ENCODE peak calls at places on chromosomes 3 and 15, in four cellular contexts. One of them, this sample, is unnamed.

GRCh38 chr3:30526031-30526430 is 80.4 kb upstream of the TGFBR2 start:
- DNase-seq in fibroblast of villous mesenchyme: peak; percentile 29
- DNase-seq in cardiac muscle cell: no peak
- DNase-seq in 8988T: no peak
- DNase-seq in this sample: no peak

GRCh38 chr15:36595625-36596024 is 16.2 kb downstream of the CDIN1 start:
- DNase-seq in fibroblast of villous mesenchyme: no peak
- DNase-seq in cardiac muscle cell: no peak
- DNase-seq in 8988T: no peak
- DNase-seq in this sample: no peak

GRCh38 chr3:10703875-10704274 is 112.2 kb upstream of the SLC6A11 start:
- DNase-seq in fibroblast of villous mesenchyme: peak; percentile 5
- DNase-seq in cardiac muscle cell: peak; percentile 45
- DNase-seq in 8988T: peak; percentile 49
- DNase-seq in this sample: peak; percentile 30

GRCh38 chr3:10758304-10759037 is 57.6 kb upstream of the SLC6A11 start:
- DNase-seq in fibroblast of villous mesenchyme: peak; percentile 63
- DNase-seq in cardiac muscle cell: peak; percentile 84
- DNase-seq in 8988T: peak; percentile 81
- DNase-seq in this sample: peak; percentile 70

GRCh38 chr3:146131616-146132410 is 29.2 kb downstream of the PLOD2 start:
- DNase-seq in fibroblast of villous mesenchyme: peak; percentile 90
- DNase-seq in cardiac muscle cell: peak; percentile 90
- DNase-seq in 8988T: no peak
- DNase-seq in this sample: no peak

GRCh38 chr3:58299839-58300516 is 6.1 kb upstream of the RPP14 start:
- DNase-seq in fibroblast of villous mesenchyme: peak; percentile 77
- DNase-seq in cardiac muscle cell: peak; percentile 79
- DNase-seq in 8988T: no peak
- DNase-seq in this sample: no peak

GRCh38 chr3:105118905-105119304 is 247.8 kb upstream of the ALCAM start:
- DNase-seq in fibroblast of villous mesenchyme: peak; percentile 42
- DNase-seq in cardiac muscle cell: peak; percentile 39
- DNase-seq in 8988T: no peak
- DNase-seq in this sample: no peak

GRCh38 chr15:31554261-31554660 is 227.6 kb downstream of the KLF13 start:
- DNase-seq in fibroblast of villous mesenchyme: peak; percentile 8
- DNase-seq in cardiac muscle cell: peak; percentile 93
- DNase-seq in 8988T: no peak
- DNase-seq in this sample: no peak

GRCh38 chr3:120623719-120624093 is 27.6 kb downstream of the NDUFB4 start:
- DNase-seq in fibroblast of villous mesenchyme: no peak
- DNase-seq in cardiac muscle cell: no peak
- DNase-seq in 8988T: no peak
- DNase-seq in this sample: no peak

GRCh38 chr3:107488942-107489341 is 33.8 kb upstream of the BBX start:
- DNase-seq in fibroblast of villous mesenchyme: peak; percentile 13
- DNase-seq in cardiac muscle cell: no peak
- DNase-seq in 8988T: no peak
- DNase-seq in this sample: no peak

GRCh38 chr15:28975766-28976179 is 90.0 kb downstream of the APBA2 start:
- DNase-seq in fibroblast of villous mesenchyme: peak; percentile 71
- DNase-seq in cardiac muscle cell: peak; percentile 70
- DNase-seq in 8988T: no peak
- DNase-seq in this sample: peak; percentile 72

GRCh38 chr3:196414469-196414868 is 17.8 kb downstream of the UBXN7 start:
- DNase-seq in fibroblast of villous mesenchyme: peak; percentile 8
- DNase-seq in cardiac muscle cell: peak; percentile 11
- DNase-seq in 8988T: no peak
- DNase-seq in this sample: no peak

GRCh38 chr15:78072080-78072892 is 5.2 kb downstream of the TBC1D2B start:
- DNase-seq in fibroblast of villous mesenchyme: peak; percentile 99
- DNase-seq in cardiac muscle cell: peak; percentile 86
- DNase-seq in 8988T: no peak
- DNase-seq in this sample: no peak